ENCODE peak calls at places on chromosomes 7 and 10, in five cellular contexts. One of them, this sample, is unnamed.

GRCh38 chr10:49151025-49151445 is 17.2 kb upstream of the FAM170B start:
- DNase-seq in neural progenitor cell: no peak
- DNase-seq in lung: no peak
- DNase-seq in AG10803: peak; percentile 24
- DNase-seq in thoracic aorta: no peak
- DNase-seq in this sample: no peak

GRCh38 chr10:128440513-128441160 is 314.4 kb upstream of the MKI67 start:
- DNase-seq in neural progenitor cell: peak; percentile 64
- DNase-seq in lung: no peak
- DNase-seq in AG10803: no peak
- DNase-seq in thoracic aorta: no peak
- DNase-seq in this sample: peak; percentile 95

GRCh38 chr10:124699471-124700292 is 44.5 kb downstream of the FAM53B start:
- DNase-seq in neural progenitor cell: no peak
- DNase-seq in lung: no peak
- DNase-seq in AG10803: no peak
- DNase-seq in thoracic aorta: no peak
- DNase-seq in this sample: no peak

GRCh38 chr7:139758388-139758787 is 19.4 kb downstream of the HIPK2 start:
- DNase-seq in neural progenitor cell: no peak
- DNase-seq in lung: no peak
- DNase-seq in AG10803: no peak
- DNase-seq in thoracic aorta: no peak
- DNase-seq in this sample: peak; percentile 77

GRCh38 chr10:22252801-22253577 is 35.2 kb upstream of the EBLN1 start:
- DNase-seq in neural progenitor cell: peak; percentile 58
- DNase-seq in lung: peak; percentile 36
- DNase-seq in AG10803: peak; percentile 31
- DNase-seq in thoracic aorta: no peak
- DNase-seq in this sample: peak; percentile 11

GRCh38 chr10:115093776-115094361 is 704 bp downstream of the ATRNL1 start:
- DNase-seq in neural progenitor cell: peak; percentile 51
- DNase-seq in lung: no peak
- DNase-seq in AG10803: no peak
- DNase-seq in thoracic aorta: no peak
- DNase-seq in this sample: peak; percentile 46

GRCh38 chr10:45461034-45461433 is 87.0 kb downstream of the ALOX5 start:
- DNase-seq in neural progenitor cell: no peak
- DNase-seq in lung: no peak
- DNase-seq in AG10803: no peak
- DNase-seq in thoracic aorta: no peak
- DNase-seq in this sample: no peak

GRCh38 chr10:104080762-104081161 is 4.9 kb downstream of the COL17A1 start:
- DNase-seq in neural progenitor cell: peak; percentile 83
- DNase-seq in lung: no peak
- DNase-seq in AG10803: peak; percentile 23
- DNase-seq in thoracic aorta: no peak
- DNase-seq in this sample: peak; percentile 44

GRCh38 chr10:24457661-24458318 is 248.9 kb downstream of the KIAA1217 start:
- DNase-seq in neural progenitor cell: no peak
- DNase-seq in lung: no peak
- DNase-seq in AG10803: peak; percentile 49
- DNase-seq in thoracic aorta: no peak
- DNase-seq in this sample: no peak

GRCh38 chr10:91197044-91197651 is 23.3 kb upstream of the PCGF5 start:
- DNase-seq in neural progenitor cell: peak; percentile 4
- DNase-seq in lung: no peak
- DNase-seq in AG10803: no peak
- DNase-seq in thoracic aorta: no peak
- DNase-seq in this sample: no peak

GRCh38 chr10:116833986-116834760 is 15.1 kb upstream of the ENO4 start:
- DNase-seq in neural progenitor cell: peak; percentile 79
- DNase-seq in lung: no peak
- DNase-seq in AG10803: no peak
- DNase-seq in thoracic aorta: no peak
- DNase-seq in this sample: no peak

GRCh38 chr7:142777318-142777717 is 6.5 kb downstream of the PRSS2 start:
- DNase-seq in neural progenitor cell: no peak
- DNase-seq in lung: no peak
- DNase-seq in AG10803: no peak
- DNase-seq in thoracic aorta: no peak
- DNase-seq in this sample: no peak

GRCh38 chr10:13414855-13415254 is 66.8 kb upstream of the SEPHS1 start:
- DNase-seq in neural progenitor cell: peak; percentile 58
- DNase-seq in lung: no peak
- DNase-seq in AG10803: peak; percentile 26
- DNase-seq in thoracic aorta: no peak
- DNase-seq in this sample: peak; percentile 38

GRCh38 chr10:1600861-1601260 is 136.5 kb downstream of the ADARB2 start:
- DNase-seq in neural progenitor cell: no peak
- DNase-seq in lung: no peak
- DNase-seq in AG10803: no peak
- DNase-seq in thoracic aorta: no peak
- DNase-seq in this sample: no peak

GRCh38 chr7:43244232-43244631 is 131.8 kb downstream of the HECW1 start:
- DNase-seq in neural progenitor cell: no peak
- DNase-seq in lung: no peak
- DNase-seq in AG10803: no peak
- DNase-seq in thoracic aorta: no peak
- DNase-seq in this sample: no peak

GRCh38 chr10:133324857-133325260 is 11.8 kb downstream of the CALY start:
- DNase-seq in neural progenitor cell: peak; percentile 34
- DNase-seq in lung: no peak
- DNase-seq in AG10803: no peak
- DNase-seq in thoracic aorta: no peak
- DNase-seq in this sample: no peak

GRCh38 chr10:42988517-42989395 is 88.1 kb upstream of the RET start:
- DNase-seq in neural progenitor cell: no peak
- DNase-seq in lung: no peak
- DNase-seq in AG10803: no peak
- DNase-seq in thoracic aorta: no peak
- DNase-seq in this sample: no peak

GRCh38 chr10:24255115-24255895 is 46.4 kb downstream of the KIAA1217 start:
- DNase-seq in neural progenitor cell: peak; percentile 68
- DNase-seq in lung: no peak
- DNase-seq in AG10803: no peak
- DNase-seq in thoracic aorta: no peak
- DNase-seq in this sample: no peak

GRCh38 chr7:103068429-103069403 is 5.9 kb downstream of the FBXL13 start:
- DNase-seq in neural progenitor cell: no peak
- DNase-seq in lung: no peak
- DNase-seq in AG10803: no peak
- DNase-seq in thoracic aorta: no peak
- DNase-seq in this sample: no peak

GRCh38 chr7:103063895-103064294 is 10.7 kb downstream of the FBXL13 start:
- DNase-seq in neural progenitor cell: no peak
- DNase-seq in lung: no peak
- DNase-seq in AG10803: no peak
- DNase-seq in thoracic aorta: no peak
- DNase-seq in this sample: no peak

GRCh38 chr7:103071000-103071399 is 3.6 kb downstream of the FBXL13 start:
- DNase-seq in neural progenitor cell: no peak
- DNase-seq in lung: no peak
- DNase-seq in AG10803: no peak
- DNase-seq in thoracic aorta: no peak
- DNase-seq in this sample: no peak

DNA sequence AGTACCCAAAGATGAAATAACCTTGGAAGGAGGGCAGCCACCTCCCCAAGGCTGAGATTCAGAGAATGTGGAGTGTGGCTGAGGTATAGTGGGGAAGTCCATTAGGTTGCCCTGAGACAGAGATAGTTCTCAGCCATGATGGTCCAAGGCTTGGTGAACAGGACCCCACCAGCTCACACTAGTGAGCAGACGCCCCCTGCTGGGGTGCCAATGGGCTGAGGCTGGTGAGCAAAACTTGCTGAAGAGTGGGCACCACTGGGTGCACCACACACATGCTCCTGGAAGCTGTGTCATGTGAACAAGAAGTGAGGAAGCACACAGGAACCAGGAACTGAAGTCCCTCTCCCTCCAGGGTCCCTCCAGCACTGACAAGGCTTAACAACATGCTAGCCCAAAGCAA is 8.9 kb downstream of the FBXL13 start:
- DNase-seq in neural progenitor cell: peak; percentile 66
- DNase-seq in lung: no peak
- DNase-seq in AG10803: peak; percentile 13
- DNase-seq in thoracic aorta: no peak
- DNase-seq in this sample: peak; percentile 64
- TF ChIP-seq CTCF in neural progenitor cell: peak; percentile 50
- TF ChIP-seq CTCF in lung: no peak
- TF ChIP-seq CTCF in AG10803: peak; percentile 50
- TF ChIP-seq CTCF in thoracic aorta: peak; percentile 30
- TF ChIP-seq CTCF in this sample: peak; percentile 85

GRCh38 chr7:22195402-22195801 is 161.6 kb downstream of the RAPGEF5 start:
- DNase-seq in neural progenitor cell: no peak
- DNase-seq in lung: no peak
- DNase-seq in AG10803: no peak
- DNase-seq in thoracic aorta: no peak
- DNase-seq in this sample: no peak

GRCh38 chr7:22190736-22191135 is 166.2 kb downstream of the RAPGEF5 start:
- DNase-seq in neural progenitor cell: no peak
- DNase-seq in lung: no peak
- DNase-seq in AG10803: no peak
- DNase-seq in thoracic aorta: no peak
- DNase-seq in this sample: peak; percentile 62

GRCh38 chr7:22192778-22193177 is 164.2 kb downstream of the RAPGEF5 start:
- DNase-seq in neural progenitor cell: peak; percentile 14
- DNase-seq in lung: no peak
- DNase-seq in AG10803: no peak
- DNase-seq in thoracic aorta: no peak
- DNase-seq in this sample: no peak

GRCh38 chr7:22194633-22195273 is 162.2 kb downstream of the RAPGEF5 start:
- DNase-seq in neural progenitor cell: peak; percentile 13
- DNase-seq in lung: no peak
- DNase-seq in AG10803: no peak
- DNase-seq in thoracic aorta: no peak
- DNase-seq in this sample: peak; percentile 31

DNA sequence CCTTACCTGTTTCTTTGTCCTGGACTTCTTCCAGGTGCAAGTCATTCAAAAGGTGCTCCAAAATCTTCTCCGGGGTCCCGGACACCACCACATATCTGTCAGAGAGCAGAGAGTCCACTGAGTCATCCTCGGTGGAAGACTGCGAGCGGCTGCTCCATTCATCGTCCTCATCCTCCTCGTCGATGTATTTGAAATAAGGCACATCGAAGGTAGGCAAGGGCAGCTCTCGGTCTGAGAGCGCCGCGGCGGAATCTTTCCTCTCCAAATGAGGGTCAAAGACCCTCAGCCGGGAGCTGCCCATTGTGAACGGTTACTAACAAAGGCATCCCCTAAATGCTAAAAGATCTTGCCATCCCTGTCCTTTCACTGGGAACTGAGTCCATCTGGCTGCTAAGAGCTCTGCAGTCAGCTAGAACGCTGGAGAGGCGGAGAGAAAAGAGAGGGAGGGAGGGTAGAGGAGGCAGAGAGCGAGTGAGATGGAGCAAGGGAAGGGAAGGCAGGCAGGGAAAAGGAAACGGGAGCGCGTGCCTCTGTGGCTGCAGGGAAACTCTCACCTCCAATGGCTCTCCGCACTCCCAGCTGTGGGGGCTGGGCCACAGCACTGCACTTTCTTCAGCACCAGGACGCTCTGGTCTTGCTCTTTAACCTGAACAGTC is 163.5 kb downstream of the RAPGEF5 start:
- DNase-seq in neural progenitor cell: peak; percentile 88
- DNase-seq in lung: no peak
- DNase-seq in AG10803: peak; percentile 40
- DNase-seq in thoracic aorta: no peak
- DNase-seq in this sample: peak; percentile 76
- H3K4me3 ChIP-seq in neural progenitor cell: peak overlapping the region; percentile 49
- H3K4me3 ChIP-seq in lung: no peak overlapping the region
- H3K4me3 ChIP-seq in AG10803: peak overlapping the region; percentile 42
- H3K4me3 ChIP-seq in thoracic aorta: peak overlapping the region; percentile 69
- H3K4me3 ChIP-seq in this sample: peak overlapping the region; percentile 67

GRCh38 chr10:102714621-102715455 is at the start of gene SFXN2:
- DNase-seq in neural progenitor cell: peak; percentile 76
- DNase-seq in lung: peak; percentile 55
- DNase-seq in AG10803: no peak
- DNase-seq in thoracic aorta: no peak
- DNase-seq in this sample: peak; percentile 50

GRCh38 chr10:102713483-102713813 is 749 bp downstream of the ARL3 start:
- DNase-seq in neural progenitor cell: no peak
- DNase-seq in lung: no peak
- DNase-seq in AG10803: peak; percentile 24
- DNase-seq in thoracic aorta: no peak
- DNase-seq in this sample: no peak

GRCh38 chr10:102715880-102716279 is 1.4 kb downstream of the SFXN2 start:
- DNase-seq in neural progenitor cell: no peak
- DNase-seq in lung: no peak
- DNase-seq in AG10803: no peak
- DNase-seq in thoracic aorta: no peak
- DNase-seq in this sample: no peak

GRCh38 chr10:102712843-102713242 is 1.4 kb downstream of the ARL3 start:
- DNase-seq in neural progenitor cell: no peak
- DNase-seq in lung: no peak
- DNase-seq in AG10803: no peak
- DNase-seq in thoracic aorta: no peak
- DNase-seq in this sample: no peak

GRCh38 chr10:102713814-102714620 is at the start of gene ARL3:
- DNase-seq in neural progenitor cell: peak; percentile 100
- DNase-seq in lung: peak; percentile 97
- DNase-seq in AG10803: peak; percentile 97
- DNase-seq in thoracic aorta: peak; percentile 84
- DNase-seq in this sample: peak; percentile 99
- TF ChIP-seq CTCF in neural progenitor cell: peak; percentile 63
- TF ChIP-seq CTCF in lung: no peak
- TF ChIP-seq CTCF in AG10803: no peak
- TF ChIP-seq CTCF in thoracic aorta: peak; percentile 52
- TF ChIP-seq CTCF in this sample: no peak

DNA sequence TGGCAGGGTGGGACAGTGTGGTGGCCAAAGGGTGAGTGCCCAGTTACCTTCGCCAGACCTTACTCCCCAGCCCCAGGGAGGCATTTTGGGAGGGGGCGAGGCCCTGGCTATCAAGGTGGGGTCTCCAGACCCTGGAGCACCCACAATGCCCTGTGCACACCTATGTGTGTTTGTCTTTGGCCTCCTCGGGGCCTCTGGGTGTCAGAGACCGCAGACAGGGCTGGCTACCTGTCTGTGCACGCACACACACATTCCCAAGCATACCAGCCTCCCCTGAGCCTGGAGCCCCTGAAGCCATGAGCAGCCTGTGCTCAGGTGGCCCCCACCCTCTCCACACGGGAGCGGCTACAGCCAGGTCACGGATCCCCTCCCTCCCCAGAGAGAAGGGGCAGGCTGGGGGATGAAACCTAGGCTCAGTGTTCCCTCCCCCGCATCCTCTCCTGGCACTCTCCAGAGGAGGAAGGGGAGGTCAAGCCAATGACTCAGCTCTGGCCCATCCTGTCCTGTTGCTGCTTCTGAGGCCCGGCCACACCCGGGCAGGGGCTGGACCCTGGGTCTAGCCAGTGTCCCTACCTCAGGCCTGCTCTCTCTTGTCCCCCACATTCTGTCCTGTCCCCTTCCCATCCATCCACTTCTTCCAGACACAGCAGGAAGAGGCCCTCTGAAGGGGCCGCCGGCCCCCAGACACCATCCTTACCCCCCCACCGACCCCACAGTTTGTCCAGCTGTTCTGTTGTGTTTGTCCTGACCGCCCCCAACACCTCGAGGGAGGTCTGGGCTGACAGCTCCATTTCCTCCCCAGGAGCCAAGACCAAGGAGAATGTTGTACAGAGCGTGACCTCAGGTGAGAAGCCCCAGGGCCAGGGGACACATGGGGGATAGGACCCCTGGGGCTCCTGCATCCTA is 685 bp downstream of the SNCG start:
- DNase-seq in neural progenitor cell: no peak
- DNase-seq in lung: no peak
- DNase-seq in AG10803: peak; percentile 32
- DNase-seq in thoracic aorta: no peak
- DNase-seq in this sample: peak; percentile 51
- H3K4me3 ChIP-seq in neural progenitor cell: no peak overlapping the region
- H3K4me3 ChIP-seq in lung: no peak overlapping the region
- H3K4me3 ChIP-seq in AG10803: no peak overlapping the region
- H3K4me3 ChIP-seq in thoracic aorta: peak overlapping the region; percentile 54
- H3K4me3 ChIP-seq in this sample: no peak overlapping the region